ENCODE peak calls at places on chromosomes 3 and 15, in four cellular contexts. O is AG04449, B is neural crest cell, P is neural progenitor cell. Z is an unnamed sample.

GRCh38 chr3:37726445-37727000 is 135.2 kb upstream of the CTDSPL start:
- DNase-seq in P (no peak), B (no peak), O (no peak), Z (no peak)

GRCh38 chr3:134462236-134463059 is 23.3 kb downstream of the ANAPC13 start:
- DNase-seq in B (no peak), P (peak; percentile 24), O (peak; percentile 79), Z (no peak)

GRCh38 chr15:58424722-58425121 is 7.1 kb upstream of the LIPC start:
- DNase-seq in O (no peak), P (no peak), B (no peak), Z (no peak)

GRCh38 chr3:64625381-64625780 is 62.4 kb downstream of the ADAMTS9 start:
- DNase-seq in O (no peak), P (no peak), B (no peak), Z (no peak)

GRCh38 chr3:124266517-124266916 is 274.6 kb upstream of the ROPN1 start:
- DNase-seq in O (no peak), B (peak; percentile 41), P (peak; percentile 53), Z (no peak)

GRCh38 chr3:74624301-74624700 is 9.8 kb upstream of the CNTN3 start:
- DNase-seq in B (no peak), O (no peak), P (no peak), Z (no peak)

GRCh38 chr15:20348900-20349773 is 192.5 kb downstream of the GOLGA6L6 start:
- DNase-seq in P (no peak), B (no peak), O (no peak), Z (no peak)

GRCh38 chr15:63178034-63178433 is 11.4 kb upstream of the RAB8B start:
- DNase-seq in P (no peak), O (no peak), B (no peak), Z (no peak)

GRCh38 chr3:23264413-23264812 is 61.3 kb downstream of the UBE2E2 start:
- DNase-seq in P (no peak), O (peak; percentile 37), B (no peak), Z (peak; percentile 11)

DNA sequence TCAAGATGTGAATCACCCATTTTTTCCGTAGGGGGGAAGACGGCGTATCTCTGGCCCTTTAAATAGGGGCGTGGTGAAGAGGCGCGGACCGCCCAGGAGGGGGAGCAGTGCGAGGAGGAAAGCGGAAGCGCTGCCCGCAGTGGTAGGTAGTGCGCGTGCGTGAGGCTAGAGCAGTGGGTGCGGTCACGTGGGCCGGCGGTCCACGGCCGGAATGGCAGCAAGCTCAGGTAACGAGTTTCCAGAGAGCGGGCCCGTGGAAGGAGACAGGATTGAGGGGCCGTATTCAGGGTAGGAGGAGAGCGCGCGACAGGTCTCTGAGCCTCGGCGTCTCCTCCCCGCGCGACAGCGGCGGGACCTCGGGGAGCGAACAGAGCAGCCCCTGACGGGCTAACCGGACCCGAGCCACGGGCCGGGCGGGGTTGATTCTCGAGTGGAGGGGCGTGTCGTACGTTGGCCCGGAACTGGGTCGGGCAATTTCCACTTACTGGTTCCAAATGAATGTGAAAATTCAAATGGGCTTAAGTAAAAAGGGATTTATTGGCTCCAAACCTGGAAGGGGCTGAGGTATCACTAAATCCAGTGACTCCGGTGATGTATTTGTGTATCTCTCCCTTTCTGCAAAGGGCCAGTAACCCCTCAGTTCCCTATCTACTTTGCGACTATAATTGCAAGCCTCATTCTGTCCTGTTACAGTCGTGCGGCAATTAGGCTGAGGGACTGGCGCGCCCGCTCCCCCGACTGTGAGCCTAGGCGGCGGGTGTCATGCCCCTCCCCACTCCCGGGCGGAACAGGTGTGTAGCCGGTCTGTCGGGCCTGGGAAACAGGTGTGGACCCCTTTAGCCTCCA is at the start of gene VPS8:
- DNase-seq in B (peak; percentile 95), P (peak; percentile 96), O (peak; percentile 45), Z (peak; percentile 84)
- TF ChIP-seq CTCF in B (peak; percentile 73), P (peak; percentile 70), O (peak; percentile 80), Z (peak; percentile 43)

GRCh38 chr15:61621146-61621545 is 392.0 kb upstream of the RORA start:
- DNase-seq in O (no peak), P (peak; percentile 69), B (peak; percentile 19), Z (no peak)
- TF ChIP-seq CTCF in O (peak; percentile 20), P (peak; percentile 86), B (peak; percentile 74), Z (peak; percentile 40)

GRCh38 chr3:190362258-190362657 is 25.7 kb upstream of the CLDN16 start:
- DNase-seq in P (peak; percentile 37), B (no peak), O (no peak), Z (no peak)

GRCh38 chr3:190357468-190357867 is 30.5 kb upstream of the CLDN16 start:
- DNase-seq in P (no peak), B (no peak), O (no peak), Z (no peak)

GRCh38 chr3:190360228-190360627 is 27.7 kb upstream of the CLDN16 start:
- DNase-seq in B (no peak), P (no peak), O (no peak), Z (no peak)

GRCh38 chr3:190359813-190360212 is 28.1 kb upstream of the CLDN16 start:
- DNase-seq in P (peak; percentile 8), O (no peak), B (no peak), Z (no peak)

GRCh38 chr3:190361791-190362190 is 26.2 kb upstream of the CLDN16 start:
- DNase-seq in P (no peak), O (no peak), B (no peak), Z (no peak)
- TF ChIP-seq CTCF in P (no peak), O (no peak), B (no peak), Z (no peak)

DNA sequence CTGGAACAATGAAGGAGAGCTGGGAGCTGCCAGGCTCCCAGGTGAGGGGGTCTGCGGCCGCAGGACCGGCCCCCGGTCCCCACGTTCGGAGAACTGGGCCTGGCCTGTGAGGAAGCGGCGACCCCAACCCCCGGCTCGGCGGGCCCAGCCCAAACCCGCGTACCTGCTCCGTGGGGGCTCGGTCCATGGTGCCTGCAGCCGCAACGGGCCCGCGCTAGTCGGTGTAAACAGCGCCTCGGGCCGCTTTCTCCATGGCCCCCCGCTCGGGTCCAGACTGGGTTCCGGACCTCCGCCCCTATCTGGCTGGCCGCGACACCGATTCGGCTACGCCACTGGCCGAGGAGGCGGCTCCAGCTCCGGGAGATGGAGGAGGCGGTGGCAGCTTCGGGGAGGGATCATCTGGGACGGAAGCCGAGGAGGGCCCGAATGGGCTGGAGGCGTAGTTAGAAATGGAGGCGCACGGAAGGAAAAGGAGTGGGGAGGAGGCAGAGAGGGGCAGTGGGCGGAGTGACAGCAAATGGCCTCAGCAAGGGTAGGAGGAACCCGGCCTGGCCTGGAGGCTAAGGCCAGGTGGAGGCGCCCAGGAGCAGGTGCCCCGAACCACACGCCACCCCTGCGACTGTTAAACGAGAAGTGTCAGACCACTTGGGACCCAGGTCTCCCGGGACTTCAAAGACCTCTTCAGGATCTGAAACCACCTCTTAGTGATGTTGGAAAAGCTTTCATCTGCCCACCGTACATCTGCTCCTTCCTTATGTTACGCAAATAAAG is at the start of gene SECISBP2L:
- DNase-seq in O (peak; percentile 59), B (peak; percentile 94), P (peak; percentile 96), Z (peak; percentile 82)
- TF ChIP-seq CTCF in O (peak; percentile 47), B (no peak), P (peak; percentile 57), Z (peak; percentile 26)

GRCh38 chr3:127288921-127289645 is 1.2 kb upstream of the PRR20G start:
- DNase-seq in B (no peak), P (no peak), O (no peak), Z (no peak)
- TF ChIP-seq CTCF in B (no peak), P (no peak), O (no peak), Z (no peak)

GRCh38 chr15:85168642-85169173 is 187.1 kb downstream of the PDE8A start:
- DNase-seq in O (no peak), B (peak; percentile 11), P (peak; percentile 62), Z (no peak)
- TF ChIP-seq CTCF in O (peak; percentile 24), B (peak; percentile 71), P (peak; percentile 72), Z (peak; percentile 55)